ENCODE peak calls at places on chromosomes 1 and 21, in eight cellular contexts. A is activated B cell treated with CpG ODN at 0.5 μM for 24 hours, Q is body of pancreas, C is thoracic aorta, E is AG04449, B is fibroblast of mammary gland, S is GM20000, L is HCT116. H is an unnamed sample.
A peak's percentile ranks its signal among the peaks of the same experiment; 100 is the strongest.

GRCh38 chr1:36881071-36881405 is 153.3 kb downstream of the GRIK3 start:
- DNase-seq in A (no peak), Q (no peak), C (no peak), E (no peak), B (no peak), S (no peak), L (no peak), H (no peak)

GRCh38 chr21:26961704-26962103 is 5.2 kb downstream of the ADAMTS5 start:
- DNase-seq in A (no peak), Q (peak; percentile 40), C (no peak), E (no peak), B (peak; percentile 46), S (no peak), L (no peak), H (no peak)

GRCh38 chr1:10730985-10731384 is 65.5 kb downstream of the CASZ1 start:
- DNase-seq in A (no peak), Q (no peak), C (no peak), E (peak; percentile 36), B (peak; percentile 71), S (no peak), L (peak; percentile 64), H (peak; percentile 38)

GRCh38 chr21:29105218-29105617 is 25.2 kb upstream of the MAP3K7CL start:
- DNase-seq in A (no peak), Q (no peak), C (no peak), E (no peak), B (peak; percentile 22), S (no peak), L (no peak), H (peak; percentile 76)

GRCh38 chr1:22117851-22118250 is 25.0 kb downstream of the WNT4 start:
- DNase-seq in A (no peak), Q (no peak), C (no peak), E (no peak), B (no peak), S (no peak), L (no peak), H (no peak)

GRCh38 chr1:160768295-160768657 is 27.7 kb upstream of the LY9 start:
- DNase-seq in A (peak; percentile 49), Q (peak; percentile 23), C (no peak), E (no peak), B (no peak), S (peak; percentile 77), L (no peak), H (no peak)

GRCh38 chr1:230072296-230072695 is 5.3 kb downstream of the GALNT2 start:
- DNase-seq in A (no peak), Q (peak; percentile 81), C (no peak), E (no peak), B (no peak), S (no peak), L (no peak), H (no peak)

GRCh38 chr1:231487019-231487418 is 41.5 kb upstream of the TSNAX start:
- DNase-seq in A (no peak), Q (no peak), C (no peak), E (no peak), B (peak; percentile 82), S (no peak), L (no peak), H (no peak)

GRCh38 chr1:42966688-42967609 is 8.3 kb upstream of the SLC2A1 start:
- DNase-seq in A (no peak), Q (peak; percentile 77), C (no peak), E (peak; percentile 77), B (peak; percentile 93), S (no peak), L (peak; percentile 90), H (peak; percentile 95)

GRCh38 chr1:107896946-107897345 is 68.0 kb downstream of the VAV3 start:
- DNase-seq in A (no peak), Q (no peak), C (no peak), E (no peak), B (no peak), S (no peak), L (no peak), H (no peak)

DNA sequence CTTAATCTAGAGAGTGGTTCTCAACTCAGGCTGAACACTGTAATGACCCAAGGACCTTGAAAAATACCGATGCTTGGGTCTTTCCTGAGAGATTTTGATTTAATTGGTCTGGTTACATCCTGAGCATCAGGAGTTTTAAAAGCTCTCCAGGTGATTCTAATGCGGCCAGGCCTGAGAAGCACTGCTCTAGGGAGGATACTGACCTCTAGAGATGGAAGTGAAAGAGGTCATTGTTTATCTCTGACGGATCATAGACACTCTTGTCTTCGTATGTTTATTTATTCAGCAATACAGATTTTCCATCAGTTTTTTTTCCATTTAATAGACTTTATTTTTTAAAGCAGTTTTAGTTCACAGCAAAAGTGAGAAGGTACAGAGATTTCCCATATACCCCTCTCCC is 54.5 kb upstream of the IGSF5 start:
- DNase-seq in A (no peak), Q (no peak), C (no peak), E (no peak), B (no peak), S (no peak), L (no peak), H (no peak)
- TF ChIP-seq CTCF in A (no peak), Q (no peak), C (no peak), E (no peak), B (no peak), S (no peak), L (no peak), H (no peak)

GRCh38 chr1:99170516-99170915 is 93.8 kb upstream of the PLPPR4 start:
- DNase-seq in A (no peak), Q (no peak), C (no peak), E (no peak), B (peak; percentile 42), S (no peak), L (no peak), H (no peak)
- TF ChIP-seq CTCF in A (no peak), Q (no peak), C (no peak), E (no peak), B (no peak), S (no peak), L (no peak), H (no peak)

DNA sequence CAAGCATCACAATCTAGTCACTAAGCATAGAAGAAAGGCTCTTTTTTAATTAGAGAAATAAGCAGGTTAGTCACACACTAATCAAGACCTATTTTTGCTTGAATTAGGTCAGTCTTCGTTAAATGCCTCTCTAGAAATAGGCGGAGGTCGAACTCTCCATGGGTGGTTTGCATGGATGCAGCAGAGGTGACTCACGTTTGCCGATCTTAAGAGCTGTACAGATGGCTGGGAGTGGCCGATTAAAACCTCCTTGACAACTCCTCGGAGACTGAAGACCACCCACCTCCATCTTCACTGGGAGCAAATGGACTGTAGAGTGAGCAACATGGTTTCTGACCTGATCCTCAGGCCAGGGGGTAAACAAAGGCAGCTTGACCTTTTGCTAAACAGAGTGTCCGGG is 249.3 kb downstream of the ZNF648 start:
- DNase-seq in A (no peak), Q (no peak), C (no peak), E (no peak), B (no peak), S (no peak), L (no peak), H (no peak)
- TF ChIP-seq CTCF in A (no peak), Q (no peak), C (no peak), E (no peak), B (no peak), S (no peak), L (no peak), H (no peak)

GRCh38 chr1:235843458-235843857 is 23.2 kb downstream of the LYST start:
- DNase-seq in A (no peak), Q (no peak), C (no peak), E (no peak), B (peak; percentile 61), S (peak; percentile 19), L (peak; percentile 21), H (peak; percentile 5)
- TF ChIP-seq CTCF in A (no peak), Q (peak; percentile 40), C (no peak), E (peak; percentile 53), B (peak; percentile 71), S (peak; percentile 49), L (peak; percentile 40), H (peak; percentile 54)

GRCh38 chr1:9126511-9126910 is 2.4 kb downstream of the GPR157 start:
- DNase-seq in A (no peak), Q (no peak), C (no peak), E (no peak), B (no peak), S (no peak), L (no peak), H (no peak)

GRCh38 chr1:9128161-9128519 is 762 bp downstream of the GPR157 start:
- DNase-seq in A (no peak), Q (peak; percentile 53), C (no peak), E (no peak), B (no peak), S (no peak), L (no peak), H (no peak)

GRCh38 chr1:9129391-9130041 is 614 bp upstream of the GPR157 start:
- DNase-seq in A (peak; percentile 93), Q (peak; percentile 95), C (peak; percentile 50), E (no peak), B (peak; percentile 44), S (peak; percentile 92), L (peak; percentile 69), H (no peak)

GRCh38 chr1:9127395-9128160 is 1.3 kb downstream of the GPR157 start:
- DNase-seq in A (no peak), Q (peak; percentile 45), C (no peak), E (no peak), B (no peak), S (no peak), L (no peak), H (no peak)

GRCh38 chr1:9128520-9129371 is at the start of gene GPR157:
- DNase-seq in A (peak; percentile 75), Q (peak; percentile 94), C (peak; percentile 45), E (no peak), B (peak; percentile 77), S (peak; percentile 100), L (peak; percentile 70), H (no peak)
- TF ChIP-seq CTCF in A (no peak), Q (peak; percentile 31), C (no peak), E (peak; percentile 21), B (no peak), S (no peak), L (no peak), H (no peak)

DNA sequence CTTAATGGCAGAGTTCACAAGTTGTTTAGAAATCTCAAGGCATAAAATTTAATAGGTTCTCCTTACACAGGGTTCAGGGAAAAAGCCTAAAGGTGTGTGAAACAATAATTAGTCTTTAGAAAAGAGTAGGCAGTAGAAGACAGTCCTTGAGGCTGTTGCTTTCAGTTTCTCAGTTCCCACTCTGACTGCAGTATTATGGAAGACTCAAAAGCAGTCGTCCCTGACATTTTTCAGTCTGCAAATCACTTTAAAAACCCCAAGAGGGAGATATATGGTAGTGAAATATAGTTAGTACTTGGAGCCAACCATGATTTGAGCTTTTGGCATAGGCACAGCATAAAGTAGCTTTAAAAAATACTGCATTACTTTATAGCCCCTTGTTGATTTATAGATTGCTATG is 299.7 kb downstream of the OLFM3 start:
- DNase-seq in A (no peak), Q (no peak), C (no peak), E (no peak), B (peak; percentile 7), S (no peak), L (no peak), H (no peak)
- TF ChIP-seq CTCF in A (no peak), Q (no peak), C (no peak), E (no peak), B (no peak), S (no peak), L (no peak), H (no peak)

GRCh38 chr1:196355206-196355786 is 252.9 kb downstream of the KCNT2 start:
- DNase-seq in A (no peak), Q (no peak), C (no peak), E (no peak), B (peak; percentile 42), S (no peak), L (no peak), H (no peak)
- TF ChIP-seq CTCF in A (no peak), Q (peak; percentile 48), C (peak; percentile 28), E (peak; percentile 33), B (peak; percentile 63), S (no peak), L (peak; percentile 49), H (peak; percentile 52)

GRCh38 chr1:217895817-217896216 is 264.7 kb downstream of the SPATA17 start:
- DNase-seq in A (no peak), Q (no peak), C (no peak), E (no peak), B (no peak), S (no peak), L (no peak), H (no peak)
- TF ChIP-seq CTCF in A (no peak), Q (no peak), C (no peak), E (no peak), B (no peak), S (no peak), L (no peak), H (no peak)

H was measured in keratinocyte.